ENCODE peak calls at places on chromosomes 11 and 22, in nine cellular contexts. H is NCI-H146; N is IMR-90; T is Peyer's patch; X is amygdala; Z is DMS153; J is EL; M is NCI-H526; V is stimulated activated CD4-positive, alpha-beta T cell treated with anti-CD3 and anti-CD28 coated beads, Interleukin-2, amount 100 ng/mL, for 48 hours. C is an unnamed sample.

GRCh38 chr22:25388866-25389540 is 169.6 kb downstream of the CRYBB2 start:
- DNase-seq in T (no peak), J (no peak), M (no peak), V (no peak), H (no peak), X (no peak), N (no peak), Z (no peak), C (no peak)

GRCh38 chr11:117417856-117418255 is 90.2 kb downstream of the CEP164 start:
- DNase-seq in M (no peak), J (no peak), N (no peak), H (no peak), Z (no peak), X (no peak), V (no peak), T (no peak), C (no peak)

GRCh38 chr22:45878901-45879551 is 97.9 kb downstream of the WNT7B start:
- DNase-seq in X (no peak), T (no peak), V (no peak), N (no peak), Z (no peak), M (no peak), H (peak; percentile 74), J (no peak), C (no peak)

GRCh38 chr22:46967445-46968358 is 205.3 kb downstream of the TBC1D22A start:
- DNase-seq in M (no peak), N (no peak), H (no peak), Z (no peak), X (no peak), J (no peak), T (no peak), V (no peak), C (no peak)

GRCh38 chr11:128239224-128239790 is 348.1 kb downstream of the ETS1 start:
- DNase-seq in H (no peak), X (no peak), J (no peak), V (no peak), T (no peak), Z (no peak), N (no peak), M (no peak), C (no peak)

GRCh38 chr11:129259950-129260349 is 67.8 kb upstream of the ARHGAP32 start:
- DNase-seq in V (no peak), Z (no peak), N (no peak), T (no peak), J (no peak), X (peak; percentile 80), H (peak; percentile 6), M (peak; percentile 31), C (no peak)

GRCh38 chr22:42473484-42474193 is 41.4 kb upstream of the NFAM1 start:
- DNase-seq in Z (peak; percentile 46), H (peak; percentile 43), X (peak; percentile 5), N (peak; percentile 63), T (no peak), J (peak; percentile 66), V (no peak), M (peak; percentile 43), C (no peak)

GRCh38 chr11:112852141-112852853 is 108.9 kb upstream of the NCAM1 start:
- DNase-seq in N (no peak), V (no peak), Z (no peak), X (no peak), T (no peak), J (no peak), M (no peak), H (no peak), C (no peak)

GRCh38 chr11:26780686-26781085 is 58.8 kb upstream of the SLC5A12 start:
- DNase-seq in H (no peak), Z (no peak), V (no peak), N (peak; percentile 3), J (no peak), X (no peak), M (no peak), T (no peak), C (no peak)

GRCh38 chr11:47523491-47524199 is 29.3 kb downstream of the CELF1 start:
- DNase-seq in J (peak; percentile 86), V (no peak), M (no peak), N (peak; percentile 87), H (no peak), T (no peak), Z (no peak), X (peak; percentile 52), C (no peak)

GRCh38 chr22:22196018-22196533 is 48.5 kb upstream of the VPREB1 start:
- DNase-seq in Z (no peak), N (no peak), H (no peak), J (no peak), X (no peak), M (no peak), V (no peak), T (peak; percentile 65), C (peak; percentile 51)

GRCh38 chr22:23376256-23376655 is 195.9 kb downstream of the BCR start:
- DNase-seq in M (peak; percentile 30), Z (no peak), H (peak; percentile 38), X (no peak), N (no peak), J (peak; percentile 31), V (peak; percentile 37), T (no peak), C (no peak)

GRCh38 chr22:43060213-43060612 is 29.0 kb downstream of the TTLL1 start:
- DNase-seq in X (no peak), J (peak; percentile 21), T (no peak), Z (no peak), V (peak; percentile 64), N (no peak), M (peak; percentile 26), H (peak; percentile 11), C (no peak)

GRCh38 chr11:83025267-83025704 is 46.4 kb downstream of the RAB30 start:
- DNase-seq in J (peak; percentile 28), N (no peak), T (no peak), Z (peak; percentile 81), H (peak; percentile 57), M (peak; percentile 13), V (no peak), X (peak; percentile 36), C (no peak)

GRCh38 chr11:69352715-69353325 is 58.9 kb downstream of the MYEOV start:
- DNase-seq in N (peak; percentile 99), H (no peak), Z (no peak), M (no peak), V (peak; percentile 30), T (no peak), X (no peak), J (peak; percentile 95), C (no peak)

GRCh38 chr11:134260503-134260902 is 7.1 kb downstream of the ACAD8 start:
- DNase-seq in M (no peak), H (no peak), T (no peak), X (no peak), J (no peak), Z (no peak), V (no peak), N (no peak), C (no peak)

GRCh38 chr11:84097186-84097585 is 811.0 kb upstream of the CCDC90B start:
- DNase-seq in V (no peak), J (no peak), M (no peak), N (no peak), H (no peak), T (no peak), Z (no peak), X (no peak), C (no peak)

GRCh38 chr11:130190371-130190881 is 30.8 kb downstream of the ST14 start:
- DNase-seq in Z (no peak), H (no peak), M (no peak), J (no peak), T (no peak), X (no peak), V (no peak), N (no peak), C (no peak)

GRCh38 chr11:66344550-66345315 is at the start of gene BRMS1:
- DNase-seq in X (peak; percentile 99), N (peak; percentile 97), H (peak; percentile 96), V (peak; percentile 92), J (peak; percentile 97), M (peak; percentile 98), T (peak; percentile 98), Z (peak; percentile 91), C (peak; percentile 97)

GRCh38 chr22:40498454-40499186 is 128.2 kb downstream of the SGSM3 start:
- DNase-seq in M (no peak), V (no peak), Z (peak; percentile 11), T (no peak), J (peak; percentile 97), N (peak; percentile 97), H (peak; percentile 23), X (no peak), C (no peak)

GRCh38 chr11:76721755-76722677 is 51.5 kb upstream of the LRRC32 start:
- DNase-seq in X (peak; percentile 89), V (peak; percentile 80), T (peak; percentile 67), H (peak; percentile 74), M (peak; percentile 92), N (peak; percentile 73), Z (peak; percentile 55), J (peak; percentile 78), C (peak; percentile 62)

GRCh38 chr11:2271327-2272240 is 1.2 kb upstream of the ASCL2 start:
- DNase-seq in H (peak; percentile 74), M (peak; percentile 55), J (no peak), X (no peak), Z (no peak), N (no peak), T (peak; percentile 9), V (no peak), C (no peak)

GRCh38 chr22:23849009-23850006 is 8.4 kb upstream of the SLC2A11 start:
- DNase-seq in T (peak; percentile 81), H (peak; percentile 66), M (peak; percentile 78), X (peak; percentile 84), N (peak; percentile 51), Z (peak; percentile 64), J (peak; percentile 75), V (peak; percentile 95), C (peak; percentile 90)

GRCh38 chr11:707817-708420 is 1.9 kb downstream of the EPS8L2 start:
- DNase-seq in Z (no peak), H (no peak), M (no peak), X (no peak), N (no peak), V (no peak), J (peak; percentile 70), T (no peak), C (no peak)

GRCh38 chr11:75820636-75821035 is 5.6 kb downstream of the UVRAG start:
- DNase-seq in Z (no peak), M (no peak), J (peak; percentile 61), T (no peak), N (peak; percentile 62), H (no peak), V (no peak), X (no peak), C (no peak)

GRCh38 chr11:29018631-29019030 is 910.4 kb downstream of the METTL15 start:
- DNase-seq in V (no peak), M (no peak), N (peak; percentile 89), J (peak; percentile 83), Z (peak; percentile 29), T (no peak), H (no peak), X (no peak), C (no peak)

C was measured in GM12892.